ENCODE peak calls at places on chromosomes 1 and 21, in four cellular contexts. One of them, this sample, is unnamed.

GRCh38 chr1:55965981-55966461 is 613.3 kb downstream of the PLPP3 start:
- DNase-seq in choroid plexus epithelial cell: peak
- DNase-seq in AG04450: peak
- DNase-seq in cardiac fibroblast: no peak
- DNase-seq in this sample: peak

GRCh38 chr1:157773723-157774350 is 3.1 kb downstream of the FCRL2 start:
- DNase-seq in choroid plexus epithelial cell: no peak
- DNase-seq in AG04450: no peak
- DNase-seq in cardiac fibroblast: no peak
- DNase-seq in this sample: no peak

GRCh38 chr1:109109906-109110305 is 4.0 kb upstream of the ELAPOR1 start:
- DNase-seq in choroid plexus epithelial cell: no peak
- DNase-seq in AG04450: no peak
- DNase-seq in cardiac fibroblast: no peak
- DNase-seq in this sample: no peak

GRCh38 chr1:115975569-115976061 is 698 bp upstream of the SLC22A15 start:
- DNase-seq in choroid plexus epithelial cell: no peak
- DNase-seq in AG04450: no peak
- DNase-seq in cardiac fibroblast: no peak
- DNase-seq in this sample: no peak

GRCh38 chr1:21299007-21299406 is 8.7 kb upstream of the ECE1 start:
- DNase-seq in choroid plexus epithelial cell: no peak
- DNase-seq in AG04450: no peak
- DNase-seq in cardiac fibroblast: no peak
- DNase-seq in this sample: no peak

GRCh38 chr1:180117764-180118116 is 36.9 kb upstream of the QSOX1 start:
- DNase-seq in choroid plexus epithelial cell: peak
- DNase-seq in AG04450: no peak
- DNase-seq in cardiac fibroblast: peak
- DNase-seq in this sample: peak

GRCh38 chr1:220787069-220787614 is 429 bp downstream of the MTARC1 start:
- DNase-seq in choroid plexus epithelial cell: no peak
- DNase-seq in AG04450: no peak
- DNase-seq in cardiac fibroblast: no peak
- DNase-seq in this sample: no peak

GRCh38 chr1:116168277-116169032 is 57.3 kb downstream of the MAB21L3 start:
- DNase-seq in choroid plexus epithelial cell: peak
- DNase-seq in AG04450: no peak
- DNase-seq in cardiac fibroblast: peak
- DNase-seq in this sample: no peak

GRCh38 chr1:230309646-230310177 is 116.4 kb downstream of the PGBD5 start:
- DNase-seq in choroid plexus epithelial cell: no peak
- DNase-seq in AG04450: no peak
- DNase-seq in cardiac fibroblast: no peak
- DNase-seq in this sample: no peak

GRCh38 chr21:44982558-44983244 is 42.9 kb downstream of the SLX9 start:
- DNase-seq in choroid plexus epithelial cell: peak
- DNase-seq in AG04450: no peak
- DNase-seq in cardiac fibroblast: peak
- DNase-seq in this sample: no peak

GRCh38 chr1:7070389-7071029 is 285.3 kb downstream of the CAMTA1 start:
- DNase-seq in choroid plexus epithelial cell: peak
- DNase-seq in AG04450: peak
- DNase-seq in cardiac fibroblast: peak
- DNase-seq in this sample: peak
- H3K4me3 ChIP-seq in choroid plexus epithelial cell: peak
- H3K4me3 ChIP-seq in AG04450: peak
- H3K4me3 ChIP-seq in cardiac fibroblast: peak
- H3K4me3 ChIP-seq in this sample: peak

DNA sequence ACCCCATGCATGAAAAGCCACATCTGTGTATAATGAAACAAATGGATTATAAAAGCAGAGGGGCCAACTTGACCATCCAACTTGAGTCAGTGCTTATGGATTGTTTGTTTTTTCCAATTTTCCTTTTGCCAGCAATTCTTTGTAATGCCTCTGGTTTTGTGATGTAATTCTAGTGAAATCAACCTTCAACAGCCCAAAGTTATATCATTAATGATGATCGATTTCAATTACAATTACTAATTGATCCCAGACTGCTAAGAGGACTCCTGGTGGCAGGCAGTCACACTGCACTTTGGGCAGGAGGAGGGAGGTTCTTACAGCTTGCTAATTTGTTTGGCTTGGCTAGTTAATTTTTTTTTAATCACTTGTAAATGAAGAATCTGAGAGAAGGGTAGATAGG is 552.3 kb downstream of the NUF2 start:
- DNase-seq in choroid plexus epithelial cell: no peak
- DNase-seq in AG04450: no peak
- DNase-seq in cardiac fibroblast: no peak
- DNase-seq in this sample: no peak
- TF ChIP-seq CTCF in choroid plexus epithelial cell: peak
- TF ChIP-seq CTCF in AG04450: peak
- TF ChIP-seq CTCF in cardiac fibroblast: peak
- TF ChIP-seq CTCF in this sample: peak

DNA sequence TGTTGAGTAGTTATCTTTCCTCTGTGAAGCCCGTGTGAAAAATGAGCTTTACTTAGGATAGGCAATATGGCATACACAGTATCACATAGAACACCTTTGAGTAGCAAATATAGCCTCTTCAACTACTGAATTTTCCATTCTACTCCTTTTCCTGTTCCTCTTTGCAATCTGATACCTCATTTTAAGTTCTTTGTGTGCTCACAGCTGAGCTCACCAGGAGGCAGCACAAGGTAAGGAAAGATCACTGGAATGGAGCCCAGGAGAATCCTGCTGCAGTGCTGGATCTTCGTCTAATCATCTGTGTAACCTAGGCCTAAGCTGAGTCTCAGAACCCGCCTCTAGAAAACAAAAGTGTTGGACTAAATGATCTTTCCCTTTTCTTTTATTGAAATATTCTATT is 171.0 kb downstream of the LRRC40 start:
- DNase-seq in choroid plexus epithelial cell: peak
- DNase-seq in AG04450: peak
- DNase-seq in cardiac fibroblast: peak
- DNase-seq in this sample: peak
- H3K4me3 ChIP-seq in choroid plexus epithelial cell: no peak
- H3K4me3 ChIP-seq in AG04450: no peak
- H3K4me3 ChIP-seq in cardiac fibroblast: no peak
- H3K4me3 ChIP-seq in this sample: no peak

GRCh38 chr1:3852711-3853498 is 4.1 kb downstream of the CEP104 start:
- DNase-seq in choroid plexus epithelial cell: no peak
- DNase-seq in AG04450: no peak
- DNase-seq in cardiac fibroblast: no peak
- DNase-seq in this sample: no peak

GRCh38 chr1:3856923-3857790 is at the start of the genes CEP104 and DFFB:
- DNase-seq in choroid plexus epithelial cell: peak
- DNase-seq in AG04450: peak
- DNase-seq in cardiac fibroblast: peak
- DNase-seq in this sample: peak

GRCh38 chr1:3857791-3858129 is 484 bp downstream of the DFFB start:
- DNase-seq in choroid plexus epithelial cell: no peak
- DNase-seq in AG04450: no peak
- DNase-seq in cardiac fibroblast: no peak
- DNase-seq in this sample: no peak

GRCh38 chr1:3863231-3863935 is 6.1 kb downstream of the DFFB start:
- DNase-seq in choroid plexus epithelial cell: no peak
- DNase-seq in AG04450: no peak
- DNase-seq in cardiac fibroblast: no peak
- DNase-seq in this sample: no peak

GRCh38 chr1:3858231-3858981 is 1.1 kb downstream of the DFFB start:
- DNase-seq in choroid plexus epithelial cell: peak
- DNase-seq in AG04450: no peak
- DNase-seq in cardiac fibroblast: peak
- DNase-seq in this sample: peak
- TF ChIP-seq CTCF in choroid plexus epithelial cell: peak
- TF ChIP-seq CTCF in AG04450: peak
- TF ChIP-seq CTCF in cardiac fibroblast: peak
- TF ChIP-seq CTCF in this sample: peak

DNA sequence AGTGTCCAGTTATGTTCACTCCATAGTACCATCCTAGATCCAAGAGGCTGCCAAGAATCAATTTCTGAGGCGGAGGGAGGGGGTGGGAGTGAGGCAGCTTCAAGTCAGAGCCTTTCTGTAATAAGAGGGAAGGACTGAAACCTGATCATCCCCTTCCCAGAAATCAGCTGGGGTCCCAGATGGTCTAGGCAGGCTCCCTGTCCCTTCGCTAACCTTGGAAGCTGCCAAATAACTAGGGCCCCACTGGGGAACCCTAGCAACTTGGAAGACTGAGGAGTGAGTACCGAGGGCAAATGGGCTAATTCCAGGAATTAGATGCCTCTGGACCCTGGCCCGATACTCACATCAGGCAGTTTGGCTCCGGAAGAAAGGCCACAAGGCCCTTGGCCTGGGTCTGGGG is 113.3 kb downstream of the NAV1 start:
- DNase-seq in choroid plexus epithelial cell: no peak
- DNase-seq in AG04450: no peak
- DNase-seq in cardiac fibroblast: no peak
- DNase-seq in this sample: no peak
- H3K4me3 ChIP-seq in choroid plexus epithelial cell: no peak
- H3K4me3 ChIP-seq in AG04450: peak
- H3K4me3 ChIP-seq in cardiac fibroblast: no peak
- H3K4me3 ChIP-seq in this sample: no peak

DNA sequence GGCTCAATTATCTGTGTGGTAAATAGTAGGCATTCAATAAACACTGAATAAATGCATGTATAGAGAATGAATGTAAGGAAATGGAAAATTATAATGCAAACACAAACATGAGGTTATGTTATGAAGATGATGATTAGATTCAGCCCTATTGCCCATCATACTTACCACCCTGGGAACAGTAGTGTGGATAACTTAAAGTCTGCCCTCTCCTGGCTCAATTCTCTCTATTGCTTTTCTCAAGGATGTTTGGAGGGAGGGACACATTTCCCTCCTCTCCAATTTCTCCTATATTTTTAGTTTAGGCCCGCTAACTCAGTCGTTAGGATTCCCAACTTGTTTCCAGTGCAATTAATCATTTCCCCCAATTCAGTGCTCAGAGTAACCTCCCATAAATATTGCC is 101.5 kb upstream of the TNR start:
- DNase-seq in choroid plexus epithelial cell: no peak
- DNase-seq in AG04450: no peak
- DNase-seq in cardiac fibroblast: no peak
- DNase-seq in this sample: no peak
- TF ChIP-seq CTCF in choroid plexus epithelial cell: no peak
- TF ChIP-seq CTCF in AG04450: no peak
- TF ChIP-seq CTCF in cardiac fibroblast: no peak
- TF ChIP-seq CTCF in this sample: no peak

GRCh38 chr1:205377355-205377754 is 20.6 kb upstream of the KLHDC8A start:
- DNase-seq in choroid plexus epithelial cell: no peak
- DNase-seq in AG04450: no peak
- DNase-seq in cardiac fibroblast: no peak
- DNase-seq in this sample: no peak

GRCh38 chr1:205382561-205382960 is 25.8 kb upstream of the KLHDC8A start:
- DNase-seq in choroid plexus epithelial cell: no peak
- DNase-seq in AG04450: no peak
- DNase-seq in cardiac fibroblast: no peak
- DNase-seq in this sample: no peak

GRCh38 chr1:205380882-205381281 is 24.2 kb upstream of the KLHDC8A start:
- DNase-seq in choroid plexus epithelial cell: no peak
- DNase-seq in AG04450: no peak
- DNase-seq in cardiac fibroblast: no peak
- DNase-seq in this sample: no peak

GRCh38 chr1:205379056-205379455 is 22.3 kb upstream of the KLHDC8A start:
- DNase-seq in choroid plexus epithelial cell: no peak
- DNase-seq in AG04450: no peak
- DNase-seq in cardiac fibroblast: no peak
- DNase-seq in this sample: no peak

GRCh38 chr1:205381305-205381704 is 24.6 kb upstream of the KLHDC8A start:
- DNase-seq in choroid plexus epithelial cell: no peak
- DNase-seq in AG04450: no peak
- DNase-seq in cardiac fibroblast: no peak
- DNase-seq in this sample: no peak
- H3K4me3 ChIP-seq in choroid plexus epithelial cell: no peak
- H3K4me3 ChIP-seq in AG04450: no peak
- H3K4me3 ChIP-seq in cardiac fibroblast: no peak
- H3K4me3 ChIP-seq in this sample: no peak

DNA sequence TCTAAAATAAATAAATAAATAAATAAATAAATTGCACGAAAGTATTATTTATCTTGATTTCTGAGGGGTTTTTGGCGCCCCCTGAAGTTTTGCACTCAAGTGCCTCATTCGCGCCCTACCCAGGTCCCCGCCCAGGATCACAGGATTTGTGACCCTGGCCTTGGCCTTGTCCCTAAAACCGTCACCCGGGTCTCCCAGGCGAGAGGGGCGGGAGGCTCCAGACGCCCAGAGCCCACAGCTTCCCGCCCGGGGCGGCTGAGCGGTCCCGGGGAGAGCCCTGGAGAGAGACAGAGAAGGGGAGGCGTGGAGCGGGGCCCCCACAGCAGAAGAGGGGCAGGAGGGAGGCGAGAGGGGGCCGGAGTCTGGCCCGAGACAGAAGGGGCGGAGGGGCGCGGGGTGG is 91.8 kb upstream of the CASZ1 start:
- DNase-seq in choroid plexus epithelial cell: no peak
- DNase-seq in AG04450: no peak
- DNase-seq in cardiac fibroblast: no peak
- DNase-seq in this sample: no peak
- TF ChIP-seq CTCF in choroid plexus epithelial cell: peak
- TF ChIP-seq CTCF in AG04450: no peak
- TF ChIP-seq CTCF in cardiac fibroblast: no peak
- TF ChIP-seq CTCF in this sample: no peak

DNA sequence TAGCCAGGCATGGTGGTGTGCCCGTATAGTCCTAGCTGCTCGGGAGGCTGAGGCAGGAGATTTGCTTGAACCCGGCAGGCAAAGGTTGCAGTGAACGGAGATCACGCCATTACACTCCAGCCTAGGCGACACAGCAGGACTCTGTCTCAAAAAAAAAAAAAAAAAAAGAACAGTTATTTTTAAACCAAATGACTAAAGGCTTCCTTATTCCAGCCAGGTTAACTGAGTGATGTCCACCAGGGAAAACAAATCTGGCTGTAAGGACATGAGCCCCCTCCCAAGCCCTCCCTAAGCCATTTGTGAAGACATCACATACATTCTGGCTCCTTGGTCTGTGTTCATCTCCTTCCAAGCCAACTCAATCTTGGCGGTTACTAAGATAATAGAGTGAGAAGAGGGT is 8.2 kb downstream of the TMCC2 start:
- DNase-seq in choroid plexus epithelial cell: no peak
- DNase-seq in AG04450: no peak
- DNase-seq in cardiac fibroblast: no peak
- DNase-seq in this sample: no peak
- H3K4me3 ChIP-seq in choroid plexus epithelial cell: no peak
- H3K4me3 ChIP-seq in AG04450: no peak
- H3K4me3 ChIP-seq in cardiac fibroblast: no peak
- H3K4me3 ChIP-seq in this sample: no peak

GRCh38 chr1:204714861-204715511 is 29.4 kb upstream of the LRRN2 start:
- DNase-seq in choroid plexus epithelial cell: peak
- DNase-seq in AG04450: no peak
- DNase-seq in cardiac fibroblast: no peak
- DNase-seq in this sample: no peak
- TF ChIP-seq CTCF in choroid plexus epithelial cell: no peak
- TF ChIP-seq CTCF in AG04450: no peak
- TF ChIP-seq CTCF in cardiac fibroblast: no peak
- TF ChIP-seq CTCF in this sample: no peak

This sample was measured in AG09309.